ENCODE peak calls at places on chromosomes 12 and 14, in four cellular contexts. O is tibial artery, X is sigmoid colon, Q is astrocyte of the spinal cord. W is an unnamed sample.

GRCh38 chr14:37594916-37595808 is at the start of the genes FOXA1 and TTC6:
- DNase-seq in X (no peak), Q (no peak), O (no peak), W (peak)

GRCh38 chr14:32702571-32702970 is 236.1 kb upstream of the NPAS3 start:
- DNase-seq in X (peak), Q (peak), O (peak), W (no peak)

GRCh38 chr12:102376251-102376747 is 104.1 kb downstream of the IGF1 start:
- DNase-seq in O (no peak), Q (no peak), X (no peak), W (no peak)

GRCh38 chr14:75267141-75267601 is 11.5 kb upstream of the FOS start:
- DNase-seq in X (no peak), Q (peak), O (no peak), W (no peak)

GRCh38 chr14:68340262-68340661 is 452.6 kb downstream of the ZFP36L1 start:
- DNase-seq in Q (no peak), X (no peak), O (no peak), W (no peak)

GRCh38 chr14:63650336-63650952 is 8.8 kb upstream of the WDR89 start:
- DNase-seq in X (no peak), O (no peak), Q (no peak), W (no peak)

GRCh38 chr12:68304626-68305025 is 27.5 kb downstream of the MDM1 start:
- DNase-seq in X (no peak), Q (no peak), O (no peak), W (no peak)

GRCh38 chr14:104551851-104552737 is 27.5 kb upstream of the C14orf180 start:
- DNase-seq in X (peak), O (no peak), Q (no peak), W (no peak)

GRCh38 chr14:25006031-25006430 is 43.9 kb downstream of the STXBP6 start:
- DNase-seq in Q (no peak), O (no peak), X (no peak), W (no peak)

GRCh38 chr14:23532658-23533057 is 18.9 kb downstream of the ZFHX2 start:
- DNase-seq in Q (no peak), X (no peak), O (no peak), W (no peak)

GRCh38 chr12:127621366-127621765 is 645.6 kb upstream of the TMEM132C start:
- DNase-seq in Q (no peak), X (peak), O (no peak), W (no peak)

GRCh38 chr12:104886418-104887401 is 71.4 kb downstream of the SLC41A2 start:
- DNase-seq in X (no peak), Q (peak), O (no peak), W (no peak)

GRCh38 chr12:12979731-12980259 is 20.3 kb downstream of the HEBP1 start:
- DNase-seq in O (no peak), X (no peak), Q (peak), W (no peak)

DNA sequence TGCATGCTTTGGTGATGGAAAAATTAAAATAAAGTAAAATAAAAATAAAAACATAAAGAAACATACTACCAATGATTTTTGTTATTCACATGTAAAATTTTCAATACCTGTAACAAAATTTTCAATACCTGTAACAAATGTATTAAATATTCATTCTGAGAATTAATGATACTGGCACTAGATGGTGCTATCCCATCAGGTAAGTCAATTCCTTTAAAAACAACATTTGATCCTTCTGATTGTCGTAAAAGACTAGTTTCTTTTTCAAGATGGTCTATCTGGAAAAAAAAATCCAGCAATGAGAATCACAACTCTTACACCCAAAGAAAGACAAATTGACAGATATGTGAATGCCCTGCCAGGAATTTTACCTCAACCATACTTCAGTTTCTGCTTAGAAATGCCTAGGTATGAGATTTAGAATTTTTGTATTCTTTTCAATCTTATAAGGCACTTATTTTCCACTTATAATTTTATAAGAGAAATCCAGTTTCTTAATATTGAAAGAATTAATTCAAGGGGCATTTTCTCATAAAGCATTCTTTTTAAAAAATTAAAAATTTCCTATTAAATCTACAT is 30.7 kb downstream of the CEP290 start:
- DNase-seq in X (no peak), Q (peak), O (no peak), W (no peak)
- TF ChIP-seq CTCF in X (peak), Q (peak), O (peak), W (no peak)

DNA sequence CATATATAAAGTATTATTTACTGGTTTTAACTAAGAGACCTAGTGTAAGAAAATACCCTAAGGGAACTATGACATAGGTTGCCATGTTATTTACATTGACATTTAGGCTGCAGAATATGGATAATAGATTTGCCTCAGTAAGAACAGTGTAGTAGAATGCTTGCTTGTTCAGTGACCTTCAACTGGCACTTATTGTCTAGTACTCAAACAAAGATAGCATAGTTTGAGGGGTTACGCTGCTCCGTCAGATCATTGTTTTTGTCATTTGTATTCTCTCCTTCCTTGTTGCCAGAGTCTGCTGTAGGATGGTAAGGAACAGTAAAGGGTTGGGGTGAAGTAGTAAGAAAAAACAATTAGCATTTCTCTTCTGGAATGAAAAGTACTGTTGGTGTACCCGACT is 33.2 kb downstream of the TOGARAM1 start:
- DNase-seq in O (no peak), X (no peak), Q (no peak), W (no peak)
- TF ChIP-seq CTCF in O (no peak), X (no peak), Q (no peak), W (no peak)

DNA sequence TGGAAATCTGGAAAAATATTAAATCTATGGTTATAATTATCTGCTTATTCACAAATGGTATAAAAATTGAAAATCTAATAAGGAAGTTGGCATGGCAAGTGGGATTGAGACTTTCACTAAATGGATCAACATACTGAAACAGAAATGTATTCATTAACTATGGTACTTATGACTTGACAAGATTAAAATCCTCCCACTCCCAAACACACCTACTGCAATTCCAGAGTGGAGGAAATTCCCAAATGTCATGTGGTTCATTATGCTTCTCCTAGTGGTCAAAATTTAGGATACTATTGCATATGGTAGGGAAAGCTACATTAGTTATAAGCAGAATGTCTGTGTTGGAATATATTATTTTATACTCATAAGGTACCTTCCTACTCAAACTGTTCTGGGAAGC is 265.3 kb upstream of the PRICKLE1 start:
- DNase-seq in Q (no peak), O (no peak), X (no peak), W (no peak)
- TF ChIP-seq CTCF in Q (no peak), O (no peak), X (no peak), W (no peak)

GRCh38 chr12:49019435-49020317 is 1.1 kb upstream of the PRKAG1 start:
- DNase-seq in X (no peak), O (no peak), Q (peak), W (peak)

GRCh38 chr12:49017764-49018281 is 753 bp downstream of the PRKAG1 start:
- DNase-seq in X (peak), O (no peak), Q (no peak), W (peak)

GRCh38 chr12:49019120-49019430 is 499 bp upstream of the PRKAG1 start:
- DNase-seq in O (no peak), X (no peak), Q (no peak), W (no peak)

GRCh38 chr12:49020441-49020840 is 1.9 kb upstream of the PRKAG1 start:
- DNase-seq in Q (no peak), X (no peak), O (no peak), W (no peak)

GRCh38 chr12:49018282-49019119 is at the start of gene PRKAG1:
- DNase-seq in X (peak), O (peak), Q (peak), W (peak)
- TF ChIP-seq CTCF in X (peak), O (peak), Q (peak), W (peak)

GRCh38 chr12:124856132-124856841 is 7.4 kb downstream of the SCARB1 start:
- DNase-seq in X (no peak), Q (no peak), O (no peak), W (no peak)

GRCh38 chr12:124853781-124854636 is 9.7 kb downstream of the SCARB1 start:
- DNase-seq in O (no peak), Q (no peak), X (no peak), W (no peak)

GRCh38 chr12:124855275-124855957 is 8.2 kb downstream of the SCARB1 start:
- DNase-seq in Q (no peak), X (no peak), O (no peak), W (no peak)

GRCh38 chr12:124852911-124853441 is 10.7 kb downstream of the SCARB1 start:
- DNase-seq in X (no peak), Q (no peak), O (no peak), W (no peak)

GRCh38 chr12:124854637-124855184 is 9.0 kb downstream of the SCARB1 start:
- DNase-seq in X (no peak), Q (no peak), O (no peak), W (no peak)
- TF ChIP-seq CTCF in X (no peak), Q (no peak), O (no peak), W (no peak)

GRCh38 chr14:76499399-76499798 is 123.5 kb downstream of the ESRRB start:
- DNase-seq in X (peak), O (no peak), Q (no peak), W (no peak)

GRCh38 chr14:76498536-76498935 is 122.6 kb downstream of the ESRRB start:
- DNase-seq in X (peak), Q (no peak), O (no peak), W (no peak)

GRCh38 chr14:76498976-76499375 is 123.0 kb downstream of the ESRRB start:
- DNase-seq in X (peak), Q (no peak), O (no peak), W (no peak)

GRCh38 chr14:76495983-76496382 is 120.0 kb downstream of the ESRRB start:
- DNase-seq in Q (no peak), O (no peak), X (no peak), W (no peak)

DNA sequence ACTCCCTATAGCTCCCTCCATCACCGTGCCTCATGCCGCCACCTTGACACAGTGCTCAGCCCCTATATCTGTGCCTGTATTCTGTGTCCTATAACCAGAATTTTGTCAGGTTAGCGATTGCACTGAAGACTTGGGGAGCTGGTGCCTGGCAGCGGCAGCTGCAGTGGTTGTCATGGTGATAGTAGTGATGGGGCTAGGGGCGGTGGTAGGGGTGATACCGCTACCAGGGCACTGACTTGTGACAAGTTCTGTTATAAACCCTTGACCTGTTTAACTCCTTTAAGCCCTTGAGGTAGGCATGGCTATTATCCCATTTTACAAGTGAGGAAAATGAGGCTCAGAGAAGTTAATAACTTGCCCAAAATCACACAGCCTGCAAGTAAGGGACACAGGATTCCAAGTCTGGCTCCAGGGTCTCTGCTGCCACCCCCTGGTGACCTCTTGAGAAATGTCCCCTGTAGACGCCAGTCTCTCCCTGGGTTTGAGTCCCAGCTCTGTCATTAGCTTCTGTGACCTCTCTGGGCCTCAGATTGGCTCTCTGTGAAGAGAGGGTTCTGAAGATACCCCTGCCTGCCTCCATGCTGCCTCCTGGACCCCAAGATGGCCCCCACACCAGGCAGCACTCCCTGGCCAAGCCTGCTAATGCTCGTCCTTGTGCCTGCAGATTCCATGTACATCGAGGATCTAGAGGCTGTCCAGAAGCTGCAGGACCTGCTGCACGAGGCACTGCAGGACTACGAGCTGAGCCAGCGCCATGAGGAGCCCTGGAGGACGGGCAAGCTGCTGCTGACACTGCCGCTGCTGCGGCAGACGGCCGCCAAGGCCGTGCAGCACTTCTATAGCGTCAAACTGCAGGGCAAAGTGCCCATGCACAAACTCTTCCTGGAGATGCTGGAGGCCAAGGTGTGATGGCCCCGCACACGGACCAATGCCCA is 121.9 kb downstream of the ESRRB start:
- DNase-seq in X (peak), Q (no peak), O (no peak), W (no peak)
- TF ChIP-seq CTCF in X (no peak), Q (no peak), O (no peak), W (no peak)

GRCh38 chr14:20555845-20556244 is 5.0 kb downstream of the RNASE9 start:
- DNase-seq in O (no peak), X (no peak), Q (no peak), W (no peak)

GRCh38 chr14:20559461-20559904 is 1.4 kb downstream of the RNASE9 start:
- DNase-seq in O (no peak), Q (no peak), X (no peak), W (no peak)

GRCh38 chr14:20560961-20561360 is at the start of gene RNASE9:
- DNase-seq in X (no peak), Q (no peak), O (no peak), W (no peak)

GRCh38 chr14:20556500-20557211 is 4.2 kb downstream of the RNASE9 start:
- DNase-seq in Q (no peak), X (no peak), O (no peak), W (no peak)

DNA sequence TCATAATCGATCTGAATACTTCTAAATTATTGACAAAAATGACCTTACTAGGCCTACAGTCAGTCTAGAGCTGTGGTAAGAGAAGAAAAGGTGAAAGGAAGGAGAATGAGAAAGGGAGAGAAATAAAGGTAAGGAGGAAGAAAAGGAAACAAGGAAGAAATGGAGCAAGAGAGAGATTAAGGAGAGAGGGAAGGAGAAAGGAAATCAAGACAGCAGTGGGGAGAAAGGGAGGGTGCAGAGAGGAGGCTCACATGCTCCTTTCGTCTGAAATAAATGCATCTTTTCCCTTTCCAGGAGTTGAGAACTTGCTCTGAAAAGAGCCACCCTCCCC is 3.7 kb downstream of the RNASE9 start:
- DNase-seq in O (no peak), X (no peak), Q (no peak), W (no peak)
- TF ChIP-seq CTCF in O (no peak), X (no peak), Q (no peak), W (no peak)